ENCODE peak calls at places on chromosomes 7 and 10, in seven cellular contexts. B is nephron progenitor cell, M is dorsolateral prefrontal cortex, R is adrenal gland, K is NCI-H2029 treated with DMSO at 0.1 percent for 48 hours, N is nucleus accumbens, H is AG08395. Z is an unnamed sample.

GRCh38 chr7:93601363-93601762 is 26.8 kb upstream of the CALCR start:
- DNase-seq in B (no peak), M (no peak), R (no peak), K (peak; percentile 26), N (no peak), H (no peak), Z (peak; percentile 21)

GRCh38 chr7:149790146-149790548 is 16.8 kb upstream of the ZNF467 start:
- DNase-seq in B (peak; percentile 86), M (no peak), R (peak; percentile 54), K (no peak), N (no peak), H (no peak), Z (no peak)

GRCh38 chr10:46236537-46236887 is 50.3 kb upstream of the ANTXRL start:
- DNase-seq in B (no peak), M (no peak), R (no peak), K (no peak), N (no peak), H (no peak), Z (no peak)

GRCh38 chr10:72016608-72017310 is 52.6 kb downstream of the CHST3 start:
- DNase-seq in B (no peak), M (no peak), R (peak; percentile 61), K (peak; percentile 6), N (peak; percentile 25), H (no peak), Z (no peak)

GRCh38 chr7:47580175-47580701 is 1.7 kb downstream of the TNS3 start:
- DNase-seq in B (no peak), M (no peak), R (peak; percentile 56), K (no peak), N (no peak), H (no peak), Z (peak; percentile 64)

GRCh38 chr7:155725073-155725346 is 80.5 kb downstream of the RBM33 start:
- DNase-seq in B (no peak), M (no peak), R (no peak), K (no peak), N (no peak), H (no peak), Z (no peak)

GRCh38 chr7:157429001-157429679 is 92.3 kb downstream of the DNAJB6 start:
- DNase-seq in B (no peak), M (no peak), R (no peak), K (no peak), N (no peak), H (no peak), Z (no peak)

GRCh38 chr7:28105234-28105633 is 75.4 kb downstream of the JAZF1 start:
- DNase-seq in B (no peak), M (no peak), R (no peak), K (no peak), N (no peak), H (no peak), Z (no peak)

GRCh38 chr10:70381491-70382421 is 669 bp downstream of the LRRC20 start:
- DNase-seq in B (peak; percentile 63), M (peak; percentile 50), R (peak; percentile 42), K (no peak), N (peak; percentile 42), H (peak; percentile 49), Z (peak; percentile 44)

GRCh38 chr10:26890956-26891355 is 30.2 kb upstream of the ABI1 start:
- DNase-seq in B (peak; percentile 55), M (peak; percentile 39), R (peak; percentile 72), K (peak; percentile 1), N (no peak), H (peak; percentile 17), Z (peak; percentile 42)

GRCh38 chr7:73921623-73922528 is 60.9 kb downstream of the TMEM270 start:
- DNase-seq in B (no peak), M (no peak), R (no peak), K (no peak), N (no peak), H (no peak), Z (no peak)

GRCh38 chr10:68559872-68560200 is 301 bp upstream of the TET1 start:
- DNase-seq in B (no peak), M (no peak), R (no peak), K (no peak), N (no peak), H (no peak), Z (no peak)

GRCh38 chr7:7870590-7870989 is 98.0 kb upstream of the GLCCI1 start:
- DNase-seq in B (no peak), M (no peak), R (no peak), K (no peak), N (no peak), H (no peak), Z (no peak)

GRCh38 chr10:13871087-13871486 is 284.3 kb downstream of the PRPF18 start:
- DNase-seq in B (no peak), M (no peak), R (no peak), K (no peak), N (no peak), H (no peak), Z (no peak)

GRCh38 chr7:29647020-29647654 is 83.5 kb downstream of the PRR15 start:
- DNase-seq in B (no peak), M (no peak), R (no peak), K (no peak), N (no peak), H (no peak), Z (no peak)

Z was measured in M059J.